ENCODE peak calls at places on chromosomes 3 and 15, in five cellular contexts. V is iris pigment epithelial cell; P is body of pancreas; A is stimulated activated CD8-positive, alpha-beta memory T cell treated with anti-CD3 and anti-CD28 coated beads, Interleukin-4, amount 100 ng/mL, for 48 hours; C is Daoy. L is an unnamed sample.

GRCh38 chr3:113142476-113142875 is 68.9 kb upstream of the BOC start:
- DNase-seq in V (no peak), P (no peak), A (no peak), C (no peak), L (no peak)

GRCh38 chr3:147400111-147400510 is 6.2 kb downstream of the ZIC4 start:
- DNase-seq in V (no peak), P (no peak), A (no peak), C (no peak), L (no peak)

GRCh38 chr15:25486051-25486450 is 47.2 kb upstream of the UBE3A start:
- DNase-seq in V (no peak), P (no peak), A (no peak), C (no peak), L (no peak)

GRCh38 chr15:35271371-35272043 is 186.4 kb upstream of the NANOGP8 start:
- DNase-seq in V (peak), P (no peak), A (no peak), C (no peak), L (no peak)

GRCh38 chr3:148816971-148817519 is 10.6 kb upstream of the CPB1 start:
- DNase-seq in V (no peak), P (no peak), A (no peak), C (no peak), L (no peak)

GRCh38 chr3:71521021-71521352 is 62.5 kb downstream of the FOXP1 start:
- DNase-seq in V (no peak), P (no peak), A (no peak), C (no peak), L (no peak)

GRCh38 chr3:62737449-62737848 is 137.8 kb downstream of the CADPS start:
- DNase-seq in V (no peak), P (no peak), A (no peak), C (no peak), L (no peak)

GRCh38 chr15:70494861-70495571 is 268.3 kb downstream of the UACA start:
- DNase-seq in V (peak), P (no peak), A (peak), C (peak), L (no peak)

GRCh38 chr3:154304116-154304786 is 20.0 kb downstream of the DHX36 start:
- DNase-seq in V (peak), P (no peak), A (no peak), C (no peak), L (no peak)

GRCh38 chr3:129002573-129003569 is 1.8 kb downstream of the EFCC1 start:
- DNase-seq in V (no peak), P (no peak), A (no peak), C (no peak), L (no peak)